ENCODE peak calls at places on chromosomes 13 and 19, in four cellular contexts. E is CD4-positive, CD25-positive, alpha-beta regulatory T cell; M is uterus; C is stomach. B is an unnamed sample.

GRCh38 chr13:41767801-41768200 is 193.1 kb downstream of the VWA8 start:
- DNase-seq in E (no peak), C (no peak), M (no peak), B (no peak)

GRCh38 chr13:60448907-60449510 is 52.0 kb downstream of the TDRD3 start:
- DNase-seq in E (peak; percentile 58), C (no peak), M (no peak), B (no peak)

GRCh38 chr19:16261584-16262370 is 62.8 kb upstream of the KLF2 start:
- DNase-seq in C (no peak), E (peak; percentile 64), M (no peak), B (no peak)

GRCh38 chr13:57630661-57631606 is 610 bp upstream of the PCDH17 start:
- DNase-seq in M (no peak), E (no peak), C (no peak), B (no peak)

GRCh38 chr19:55643733-55644116 is 276 bp downstream of the ZNF581 start:
- DNase-seq in E (no peak), C (no peak), M (no peak), B (no peak)

GRCh38 chr19:54299515-54299914 is 13.5 kb downstream of the LILRA5 start:
- DNase-seq in E (no peak), M (no peak), C (no peak), B (no peak)

GRCh38 chr13:24161980-24162517 is 1.5 kb downstream of the SPATA13 start:
- DNase-seq in E (no peak), M (no peak), C (peak; percentile 80), B (no peak)

GRCh38 chr13:83065136-83065535 is 817.1 kb downstream of the SLITRK1 start:
- DNase-seq in M (no peak), E (no peak), C (no peak), B (no peak)

GRCh38 chr19:15378529-15379082 is 981 bp downstream of the AKAP8 start:
- DNase-seq in E (peak; percentile 72), C (peak; percentile 59), M (no peak), B (peak; percentile 12)

GRCh38 chr19:952680-953500 is 27.1 kb downstream of the ARID3A start:
- DNase-seq in C (no peak), M (no peak), E (no peak), B (no peak)
- H3K4me3 ChIP-seq in C (peak overlapping the region; percentile 4), M (no peak overlapping the region), E (no peak overlapping the region), B (peak overlapping the region; percentile 22)

GRCh38 chr13:64855506-64855905 is 2374.6 kb downstream of the PCDH9 start:
- DNase-seq in E (no peak), C (no peak), M (no peak), B (no peak)

GRCh38 chr13:64849174-64849573 is 2381.0 kb downstream of the PCDH9 start:
- DNase-seq in M (no peak), C (no peak), E (no peak), B (no peak)

GRCh38 chr13:64847767-64848166 is 2382.4 kb downstream of the PCDH9 start:
- DNase-seq in C (no peak), E (no peak), M (no peak), B (no peak)

DNA sequence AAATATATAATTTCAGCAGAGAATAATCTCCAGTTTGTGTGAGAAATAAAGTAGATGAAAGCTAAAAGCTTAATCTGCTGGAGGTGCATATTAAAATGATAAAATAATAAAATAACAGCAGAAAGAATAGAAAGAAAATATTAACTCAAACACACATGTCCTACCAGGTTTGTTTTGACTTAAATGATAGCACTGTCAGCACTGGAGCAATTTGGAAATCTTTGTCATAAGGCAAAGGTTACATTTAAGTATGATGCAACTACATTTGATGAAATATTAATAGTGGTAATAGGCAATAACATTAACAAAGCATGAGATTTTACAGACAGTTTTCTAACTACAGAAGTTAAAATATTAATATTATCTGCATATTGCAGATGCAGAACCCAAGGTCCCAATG is 2380.1 kb downstream of the PCDH9 start:
- DNase-seq in C (no peak), E (no peak), M (no peak), B (no peak)
- H3K27ac ChIP-seq in C (no peak overlapping the region), E (no peak overlapping the region), M (no peak overlapping the region), B (no peak overlapping the region)

GRCh38 chr13:112951674-112952371 is 17.2 kb upstream of the MCF2L start:
- DNase-seq in M (no peak), E (no peak), C (no peak), B (no peak)

GRCh38 chr13:112955271-112955937 is 13.6 kb upstream of the MCF2L start:
- DNase-seq in M (no peak), C (no peak), E (no peak), B (no peak)

GRCh38 chr13:112954488-112955270 is 14.3 kb upstream of the MCF2L start:
- DNase-seq in E (no peak), M (no peak), C (peak; percentile 17), B (no peak)

GRCh38 chr13:112953591-112954487 is 15.2 kb upstream of the MCF2L start:
- DNase-seq in M (no peak), E (no peak), C (peak; percentile 20), B (no peak)

DNA sequence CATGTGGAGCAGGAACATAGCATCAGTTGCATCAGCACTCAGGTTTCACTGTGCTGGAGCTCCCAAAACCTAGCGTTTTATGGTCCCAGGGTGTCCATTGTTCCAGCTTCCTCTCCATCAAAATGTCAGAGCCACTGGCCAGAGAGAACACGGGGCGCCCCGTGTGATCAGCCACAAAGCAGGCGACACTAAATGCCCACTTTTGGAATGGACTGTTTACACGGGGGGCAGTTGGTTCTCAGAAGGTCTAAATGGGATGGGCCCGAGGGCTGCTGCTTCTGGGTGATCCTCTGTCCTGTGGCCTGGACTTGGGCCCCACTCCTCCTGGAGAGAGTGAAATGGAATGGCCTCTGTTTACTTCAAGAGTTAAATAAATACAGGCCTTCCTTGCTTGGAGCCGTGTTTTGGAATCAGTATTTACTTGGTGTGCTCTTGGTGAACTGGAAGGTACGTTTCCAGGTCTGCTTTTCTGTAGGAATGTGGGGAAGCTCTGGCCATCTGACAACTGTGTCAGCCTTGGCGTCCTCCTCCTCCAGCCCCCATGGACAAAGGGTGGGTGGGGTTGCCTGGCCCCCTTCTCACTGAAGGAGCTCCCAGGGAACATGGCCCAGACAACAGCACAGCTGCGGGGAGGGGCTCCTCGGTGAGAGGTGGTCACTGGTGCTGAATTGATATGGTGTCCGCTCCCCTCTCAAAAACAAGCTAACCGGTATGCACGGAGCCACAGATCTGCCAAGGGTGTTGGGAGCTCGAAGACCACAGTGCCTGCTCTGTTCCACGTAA is 16.1 kb upstream of the MCF2L start:
- DNase-seq in C (peak; percentile 24), E (no peak), M (no peak), B (no peak)
- H3K4me1 ChIP-seq in C (peaks cover 17% of the 10 kb centered on the region), E (no peaks in the 10 kb centered on the region), M (no peaks in the 10 kb centered on the region), B (no peaks in the 10 kb centered on the region)

GRCh38 chr19:6236310-6237291 is 43.2 kb downstream of the MLLT1 start:
- DNase-seq in E (no peak), M (no peak), C (peak; percentile 99), B (no peak)

GRCh38 chr19:6238256-6238642 is 41.5 kb downstream of the MLLT1 start:
- DNase-seq in M (no peak), E (peak; percentile 71), C (no peak), B (no peak)

GRCh38 chr19:6239871-6240676 is 39.7 kb downstream of the MLLT1 start:
- DNase-seq in C (no peak), M (no peak), E (no peak), B (no peak)

GRCh38 chr19:6239401-6239844 is 40.4 kb downstream of the MLLT1 start:
- DNase-seq in M (no peak), C (peak; percentile 66), E (peak; percentile 38), B (no peak)

DNA sequence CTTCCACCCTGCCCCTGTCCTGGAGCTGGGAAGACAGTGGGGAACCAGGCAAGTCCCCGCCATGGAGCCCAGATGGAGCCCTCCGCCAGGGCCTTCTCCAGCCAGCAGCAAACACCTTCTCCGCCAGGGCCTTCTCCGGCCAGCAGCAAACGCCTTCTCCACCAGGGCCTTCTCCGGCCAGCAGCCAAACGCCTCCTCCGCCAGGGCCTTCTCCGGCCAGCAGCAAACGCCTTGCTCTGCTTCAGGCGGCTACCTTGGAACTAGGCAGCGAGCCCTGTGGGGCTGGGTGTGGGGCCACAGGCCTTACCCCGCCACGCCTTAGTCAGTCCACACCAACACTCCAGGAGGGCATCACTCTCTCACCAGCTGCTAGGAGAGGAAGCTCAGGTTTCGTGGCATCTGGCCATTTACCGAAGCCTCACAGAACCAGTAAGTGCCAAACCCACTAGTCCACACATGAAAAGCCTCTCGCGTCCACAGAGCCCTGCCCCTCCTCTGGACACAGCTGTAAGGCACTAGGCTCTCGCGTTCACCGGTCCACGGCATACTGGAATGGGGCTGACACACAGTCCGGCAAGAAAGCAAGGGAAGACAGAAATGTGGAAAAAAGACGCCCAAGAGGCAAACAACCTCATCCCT is 41.0 kb downstream of the MLLT1 start:
- DNase-seq in E (no peak), C (peak; percentile 73), M (peak; percentile 70), B (no peak)
- H3K4me3 ChIP-seq in E (no peak overlapping the region), C (no peak overlapping the region), M (no peak overlapping the region), B (no peak overlapping the region)

DNA sequence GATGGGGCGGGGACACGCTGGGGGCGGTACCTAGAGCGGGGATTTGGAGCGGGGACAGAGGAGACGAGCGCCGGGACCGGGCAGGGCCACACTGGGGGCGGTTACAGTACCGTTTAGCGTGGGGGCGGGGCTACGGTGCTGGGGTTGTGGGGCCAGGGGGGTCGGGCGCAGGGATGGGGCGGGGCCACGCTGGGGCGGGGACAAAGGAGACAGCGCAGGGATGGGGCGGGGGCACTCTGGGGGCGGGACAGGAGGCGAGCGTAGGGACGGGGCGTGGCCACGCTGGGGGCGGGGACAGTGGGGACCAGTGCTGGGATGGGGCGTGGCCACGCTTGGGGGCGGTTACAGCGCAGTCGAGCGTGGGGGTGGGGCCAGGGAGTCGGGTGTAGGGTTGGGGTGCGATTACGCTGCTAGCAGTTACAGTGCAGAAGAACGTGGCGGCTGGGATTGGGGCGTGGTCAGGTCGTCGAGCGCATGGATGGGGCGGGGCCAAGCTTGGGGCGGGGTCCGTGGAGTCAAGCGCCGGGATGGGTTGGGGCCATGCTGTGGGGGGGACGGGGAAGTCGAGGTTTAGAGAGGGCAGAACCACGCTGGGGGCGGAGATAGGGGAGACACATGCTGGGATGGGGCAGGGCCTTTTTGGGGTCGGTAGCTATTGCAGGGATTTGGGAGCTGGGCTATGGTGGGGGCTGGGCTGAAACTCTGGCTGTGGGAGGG is 660 bp downstream of the ALKBH7 start:
- DNase-seq in E (peak; percentile 98), C (peak; percentile 99), M (peak; percentile 99), B (peak; percentile 97)
- H3K27ac ChIP-seq in E (peak overlapping the region; percentile 97), C (peak overlapping the region; percentile 99), M (peak overlapping the region; percentile 100), B (peak overlapping the region; percentile 89)

GRCh38 chr19:18657590-18658365 is 20.9 kb downstream of the KLHL26 start:
- DNase-seq in C (no peak), E (no peak), M (peak; percentile 80), B (no peak)

GRCh38 chr19:18653853-18654252 is 17.0 kb downstream of the KLHL26 start:
- DNase-seq in E (no peak), C (no peak), M (no peak), B (no peak)

GRCh38 chr19:18656337-18657086 is 19.7 kb downstream of the KLHL26 start:
- DNase-seq in M (no peak), E (no peak), C (no peak), B (no peak)

GRCh38 chr19:18654469-18654868 is 17.6 kb downstream of the KLHL26 start:
- DNase-seq in C (no peak), M (no peak), E (no peak), B (no peak)

GRCh38 chr19:18655173-18655844 is 18.5 kb downstream of the KLHL26 start:
- DNase-seq in C (no peak), E (no peak), M (no peak), B (no peak)
- H3K4me1 ChIP-seq in C (peaks cover 13% of the 10 kb centered on the region), E (no peaks in the 10 kb centered on the region), M (peaks cover 19% of the 10 kb centered on the region), B (no peaks in the 10 kb centered on the region)

B was measured in effector memory CD4-positive, alpha-beta T cell.